ENCODE peak calls at places on chromosomes 1 and 21, in nine cellular contexts. X is NB4, R is A549, C is lower leg skin, J is ovary, Z is stomach, F is tibial nerve, S is HCT116, T is endothelial cell of umbilical vein. E is an unnamed sample.
A peak's percentile ranks its signal among the peaks of the same experiment; 100 is the strongest.

GRCh38 chr1:193905288-193906085 is 719.1 kb upstream of the B3GALT2 start:
- DNase-seq in X (no peak), R (peak; percentile 10), C (no peak), J (no peak), Z (no peak), F (no peak), S (no peak), T (no peak), E (no peak)

GRCh38 chr1:156025873-156026272 is 5.1 kb upstream of the SSR2 start:
- DNase-seq in X (peak; percentile 36), R (peak; percentile 72), C (no peak), J (no peak), Z (peak; percentile 75), F (no peak), S (peak; percentile 48), T (peak; percentile 64), E (peak; percentile 25)

GRCh38 chr1:173208146-173208545 is 1.0 kb upstream of the TNFSF4 start:
- DNase-seq in X (no peak), R (no peak), C (no peak), J (no peak), Z (no peak), F (no peak), S (no peak), T (no peak), E (no peak)

GRCh38 chr21:38247738-38248509 is 8.9 kb upstream of the KCNJ15 start:
- DNase-seq in X (no peak), R (no peak), C (no peak), J (no peak), Z (no peak), F (no peak), S (no peak), T (no peak), E (no peak)

GRCh38 chr1:198771562-198772153 is 132.8 kb downstream of the PTPRC start:
- DNase-seq in X (peak; percentile 83), R (peak; percentile 42), C (no peak), J (no peak), Z (no peak), F (no peak), S (peak; percentile 34), T (peak; percentile 82), E (no peak)

GRCh38 chr1:20139776-20140612 is 871 bp downstream of the PLA2G2F start:
- DNase-seq in X (no peak), R (no peak), C (no peak), J (no peak), Z (no peak), F (no peak), S (no peak), T (no peak), E (no peak)

GRCh38 chr1:160177231-160177630 is 13.1 kb upstream of the CASQ1 start:
- DNase-seq in X (no peak), R (no peak), C (no peak), J (no peak), Z (no peak), F (no peak), S (no peak), T (no peak), E (no peak)

GRCh38 chr1:87208116-87208515 is 120.6 kb upstream of the LMO4 start:
- DNase-seq in X (no peak), R (no peak), C (no peak), J (no peak), Z (no peak), F (no peak), S (no peak), T (no peak), E (no peak)

GRCh38 chr1:235011599-235012435 is 116.8 kb downstream of the TOMM20 start:
- DNase-seq in X (peak; percentile 99), R (peak; percentile 83), C (peak; percentile 91), J (peak; percentile 38), Z (peak; percentile 64), F (no peak), S (peak; percentile 81), T (peak; percentile 64), E (peak; percentile 68)

GRCh38 chr1:235013512-235013911 is 115.1 kb downstream of the TOMM20 start:
- DNase-seq in X (no peak), R (no peak), C (peak; percentile 84), J (no peak), Z (no peak), F (no peak), S (no peak), T (no peak), E (peak; percentile 40)

GRCh38 chr1:235014756-235015155 is 113.9 kb downstream of the TOMM20 start:
- DNase-seq in X (no peak), R (no peak), C (peak; percentile 20), J (no peak), Z (no peak), F (no peak), S (no peak), T (no peak), E (no peak)

GRCh38 chr1:235011064-235011598 is 117.5 kb downstream of the TOMM20 start:
- DNase-seq in X (peak; percentile 87), R (no peak), C (peak; percentile 79), J (no peak), Z (no peak), F (no peak), S (no peak), T (no peak), E (no peak)

DNA sequence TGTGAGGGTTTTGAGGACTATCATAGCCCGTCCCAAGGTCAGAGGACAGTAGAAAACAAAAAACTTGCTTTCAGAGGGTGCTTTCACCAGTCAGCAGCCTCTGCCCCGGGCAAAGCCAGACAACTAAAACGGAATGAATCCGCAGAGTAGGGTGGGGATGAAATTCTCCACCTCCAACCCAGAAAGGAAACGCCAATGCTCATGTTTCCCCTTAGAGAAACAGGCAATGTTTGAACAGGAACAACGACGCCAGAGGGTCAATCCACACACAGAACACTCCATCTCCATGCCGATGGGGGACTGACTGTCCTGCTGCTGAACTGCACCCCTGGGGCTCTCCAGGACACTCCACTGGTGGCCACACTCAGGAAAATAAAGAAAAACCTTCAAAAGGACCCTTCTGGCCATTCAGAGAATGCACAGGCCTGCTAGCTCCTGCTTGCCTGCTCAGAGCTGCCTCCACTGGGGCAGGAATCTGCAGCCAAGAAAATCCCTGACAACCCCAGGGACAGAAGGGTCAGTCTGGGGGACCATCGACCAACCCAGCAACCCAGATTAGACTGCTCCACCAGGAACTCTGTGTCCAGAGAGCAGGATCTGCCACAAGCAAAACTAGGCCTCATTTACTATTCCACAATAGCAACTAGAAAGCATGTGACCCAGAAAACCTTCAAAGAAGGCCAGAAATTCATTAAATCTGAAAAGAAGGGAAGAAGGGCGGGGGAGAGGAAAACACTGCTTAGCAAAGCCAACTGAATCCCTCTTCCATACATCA is 116.0 kb downstream of the TOMM20 start:
- DNase-seq in X (no peak), R (no peak), C (no peak), J (no peak), Z (no peak), F (no peak), S (no peak), T (peak; percentile 53), E (no peak)
- TF ChIP-seq POLR2A in X (no peak), R (no peak), C (no peak), J (no peak), Z (no peak), F (no peak), S (no peak), T (no peak), E (no peak)

DNA sequence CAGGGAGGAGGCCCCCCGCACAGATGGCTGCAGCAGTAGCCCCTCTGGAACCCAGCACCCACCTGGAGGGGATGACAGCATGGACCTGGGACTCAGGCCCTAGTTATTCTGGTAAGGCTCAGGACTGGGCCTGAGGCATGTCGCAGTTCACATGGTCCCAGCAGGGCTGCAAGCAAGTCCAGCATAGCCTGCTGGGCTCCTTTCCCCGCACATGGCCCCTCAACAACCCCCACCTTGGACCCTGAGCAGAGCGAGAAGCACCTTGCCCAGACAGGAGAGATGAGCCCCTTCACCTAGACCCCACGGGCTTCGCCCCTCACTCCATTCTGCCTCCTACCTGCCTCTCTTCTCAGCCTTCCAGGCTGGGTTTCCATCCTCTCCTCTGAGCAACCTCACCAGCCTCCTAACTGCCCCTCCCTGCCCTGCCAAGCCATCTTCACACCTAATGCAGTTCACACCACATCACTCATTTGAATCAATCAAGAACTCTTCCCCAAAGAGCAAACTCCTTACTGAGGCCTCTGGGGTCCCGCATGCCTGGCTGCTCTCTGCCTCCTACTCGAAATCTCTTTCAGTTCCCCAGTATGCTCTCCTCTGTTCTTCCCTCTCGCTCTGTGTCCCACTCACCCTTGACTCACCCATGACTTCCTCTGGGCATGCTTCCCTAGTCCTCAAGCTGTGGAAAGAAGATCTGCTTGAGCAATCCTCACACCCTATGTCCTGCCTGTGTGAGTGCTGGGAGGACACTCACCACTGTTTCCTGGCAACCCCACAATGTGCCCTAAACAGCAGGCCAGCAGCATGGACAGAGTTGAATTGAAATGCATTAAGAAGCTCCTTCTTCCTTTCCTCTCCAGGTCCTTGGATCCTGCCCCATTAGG is 9.4 kb upstream of the THEMIS2 start:
- DNase-seq in X (peak; percentile 95), R (peak; percentile 64), C (peak; percentile 90), J (no peak), Z (no peak), F (no peak), S (no peak), T (peak; percentile 49), E (no peak)
- H3K4me3 ChIP-seq in X (no peak overlapping the region), R (no peak overlapping the region), C (no peak overlapping the region), J (no peak overlapping the region), Z (no peak overlapping the region), F (no peak overlapping the region), S (no peak overlapping the region), T (no peak overlapping the region), E (peak overlapping the region; percentile 28)

DNA sequence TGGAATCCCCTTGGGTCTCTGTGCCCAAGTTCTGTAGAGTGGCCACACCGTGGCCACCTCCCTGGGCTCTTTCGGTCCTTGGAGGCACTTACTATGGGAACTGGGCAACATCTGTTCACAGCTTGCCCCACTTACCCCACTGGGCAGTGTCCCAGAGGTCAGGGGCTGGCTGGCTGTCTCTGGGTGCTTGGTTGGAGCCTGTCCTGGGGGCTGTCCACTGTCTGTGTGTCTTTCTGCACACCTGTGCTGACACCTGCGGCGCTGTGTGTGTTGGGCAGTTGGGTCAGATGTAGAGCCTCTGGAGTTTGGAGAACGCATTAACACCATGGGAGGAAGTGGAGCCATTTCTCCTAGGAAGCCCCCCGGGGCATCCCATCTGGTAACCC is 1.3 kb upstream of the TMEM54 start:
- DNase-seq in X (no peak), R (no peak), C (no peak), J (no peak), Z (no peak), F (no peak), S (no peak), T (no peak), E (no peak)
- TF ChIP-seq CTCF in X (no peak), R (no peak), C (no peak), J (no peak), Z (no peak), F (no peak), S (no peak), T (no peak), E (no peak)

GRCh38 chr1:218827486-218827885 is 346.2 kb upstream of the LYPLAL1 start:
- DNase-seq in X (no peak), R (no peak), C (no peak), J (no peak), Z (no peak), F (no peak), S (no peak), T (no peak), E (no peak)

GRCh38 chr1:218829143-218829542 is 344.5 kb upstream of the LYPLAL1 start:
- DNase-seq in X (no peak), R (peak; percentile 24), C (no peak), J (no peak), Z (no peak), F (no peak), S (no peak), T (no peak), E (no peak)

GRCh38 chr1:218823291-218823900 is 350.3 kb upstream of the LYPLAL1 start:
- DNase-seq in X (no peak), R (peak; percentile 65), C (no peak), J (no peak), Z (no peak), F (no peak), S (peak; percentile 78), T (no peak), E (no peak)

DNA sequence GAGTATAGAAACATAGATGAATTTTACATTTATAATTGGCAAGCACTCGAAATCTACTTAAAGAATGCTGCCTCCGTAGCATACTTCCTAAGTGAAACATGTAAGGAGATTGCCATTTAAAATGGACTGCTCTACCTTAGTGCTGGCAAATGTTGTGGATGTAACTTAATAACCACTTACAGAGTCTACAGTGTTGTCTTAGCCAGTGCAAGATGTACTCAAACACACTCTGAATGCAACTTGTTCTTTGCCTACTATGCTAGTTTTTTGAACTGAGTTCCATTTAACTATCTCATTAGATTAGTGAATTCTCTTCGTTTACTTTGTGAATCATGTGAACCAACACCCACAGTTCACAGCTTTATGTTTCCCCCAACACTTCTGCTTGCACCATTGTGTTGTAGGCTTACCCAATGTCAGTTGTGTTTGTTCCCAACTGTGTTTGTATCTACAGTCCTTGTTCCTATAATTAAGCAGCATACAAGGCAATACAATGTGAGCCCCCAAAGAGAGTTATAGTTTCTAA is 345.5 kb upstream of the LYPLAL1 start:
- DNase-seq in X (no peak), R (no peak), C (no peak), J (no peak), Z (no peak), F (no peak), S (no peak), T (no peak), E (no peak)
- TF ChIP-seq POLR2A in X (no peak), R (no peak), C (no peak), J (no peak), Z (no peak), F (no peak), S (no peak), T (no peak), E (no peak)

E was measured in heart left ventricle.